ENCODE peak calls at places on chromosomes 2 and 18, in eight cellular contexts. W, F, I, J, O, T, L and V are unnamed samples.

GRCh38 chr2:119086327-119086726 is 72.2 kb downstream of the C1QL2 start:
- DNase-seq in I (no peak), W (no peak), F (no peak), L (no peak), J (no peak), O (no peak), T (no peak), V (no peak)

GRCh38 chr2:199457147-199458016 is at the start of gene SATB2:
- DNase-seq in O (no peak), T (peak; percentile 78), J (no peak), I (peak; percentile 41), L (peak; percentile 62), W (peak; percentile 62), F (peak; percentile 35), V (no peak)

GRCh38 chr2:71474116-71474743 is 20.9 kb downstream of the DYSF start:
- DNase-seq in F (no peak), J (no peak), W (no peak), T (no peak), O (no peak), I (no peak), L (no peak), V (no peak)

GRCh38 chr2:11320698-11321492 is 23.5 kb downstream of the ROCK2 start:
- DNase-seq in T (no peak), I (no peak), W (peak; percentile 48), F (no peak), O (no peak), J (no peak), L (no peak), V (no peak)

GRCh38 chr18:59876310-59876626 is 23.5 kb upstream of the PMAIP1 start:
- DNase-seq in I (no peak), J (no peak), W (no peak), L (no peak), O (no peak), F (no peak), T (no peak), V (no peak)

GRCh38 chr2:65580824-65581223 is 148.4 kb upstream of the SPRED2 start:
- DNase-seq in F (no peak), T (no peak), I (no peak), W (no peak), O (no peak), L (no peak), J (no peak), V (no peak)

GRCh38 chr2:156999657-157000056 is 257.8 kb upstream of the GALNT5 start:
- DNase-seq in F (no peak), W (no peak), J (no peak), O (no peak), I (no peak), T (no peak), L (no peak), V (no peak)

GRCh38 chr18:435940-436339 is 64.6 kb downstream of the COLEC12 start:
- DNase-seq in T (peak; percentile 43), O (no peak), F (no peak), W (no peak), L (no peak), J (no peak), I (no peak), V (no peak)

GRCh38 chr18:13126966-13127598 is 91.5 kb upstream of the LDLRAD4 start:
- DNase-seq in J (no peak), O (peak; percentile 52), I (no peak), T (no peak), W (no peak), L (no peak), F (no peak), V (no peak)

GRCh38 chr18:56068030-56068671 is 480.2 kb upstream of the TCF4 start:
- DNase-seq in W (no peak), L (no peak), J (no peak), T (peak; percentile 89), F (no peak), I (peak; percentile 43), O (no peak), V (no peak)

GRCh38 chr18:44537521-44537920 is 143.2 kb upstream of the SETBP1 start:
- DNase-seq in I (no peak), T (peak; percentile 20), J (no peak), F (no peak), O (no peak), W (no peak), L (no peak), V (no peak)

GRCh38 chr18:44393406-44393805 is 287.3 kb upstream of the SETBP1 start:
- DNase-seq in O (no peak), I (no peak), T (no peak), F (no peak), J (no peak), W (no peak), L (no peak), V (no peak)

GRCh38 chr2:19116918-19117317 is 241.5 kb downstream of the OSR1 start:
- DNase-seq in L (no peak), F (no peak), W (no peak), T (no peak), I (no peak), J (no peak), O (no peak), V (no peak)

DNA sequence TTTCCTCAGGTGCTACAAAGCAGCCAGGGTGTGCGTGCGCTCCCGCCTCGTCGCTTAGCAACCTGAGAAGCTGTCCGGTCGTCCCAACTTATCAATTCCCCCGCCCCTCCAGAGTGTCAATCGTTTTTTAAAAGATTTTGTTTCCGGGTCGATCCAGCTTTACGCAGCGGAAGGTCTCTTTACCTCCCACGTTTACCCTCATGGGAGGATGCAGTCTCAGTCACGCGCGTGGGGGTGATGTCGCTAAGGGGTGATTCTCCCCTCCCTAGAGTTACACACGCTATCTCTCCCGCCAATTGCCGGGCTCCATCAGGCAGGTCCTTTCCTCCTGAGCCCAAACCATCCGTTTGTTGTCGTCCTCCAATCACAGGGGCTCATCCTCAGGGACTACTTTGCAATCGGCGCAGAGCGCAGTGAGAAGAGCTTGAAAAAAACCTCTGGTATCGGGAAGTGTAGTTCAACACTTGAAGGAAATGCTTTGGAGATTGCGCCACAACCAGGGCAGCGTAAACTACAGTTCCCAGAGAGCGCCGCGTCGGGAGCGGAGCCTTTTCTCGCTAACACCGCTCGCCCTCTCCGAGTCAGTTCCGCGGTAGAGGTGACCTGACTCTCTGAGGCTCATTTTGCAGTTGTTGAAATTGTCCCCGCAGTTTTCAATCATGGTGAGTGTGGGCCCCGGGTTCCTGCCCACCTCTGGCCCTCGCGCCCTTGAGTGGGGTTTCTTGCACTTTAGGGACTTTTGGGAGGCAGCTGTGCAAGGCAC is at the start of the genes MDH1 and WDPCP:
- DNase-seq in F (peak; percentile 96), W (peak; percentile 88), J (peak; percentile 95), T (peak; percentile 100), O (peak; percentile 96), I (peak; percentile 93), L (peak; percentile 95), V (peak; percentile 97)
- TF ChIP-seq POLR2A in F (peak; percentile 75), W (peak; percentile 88), J (peak; percentile 36), T (peak; percentile 59), O (peak; percentile 62), I (peak; percentile 56), L (peak; percentile 89), V (no peak)

DNA sequence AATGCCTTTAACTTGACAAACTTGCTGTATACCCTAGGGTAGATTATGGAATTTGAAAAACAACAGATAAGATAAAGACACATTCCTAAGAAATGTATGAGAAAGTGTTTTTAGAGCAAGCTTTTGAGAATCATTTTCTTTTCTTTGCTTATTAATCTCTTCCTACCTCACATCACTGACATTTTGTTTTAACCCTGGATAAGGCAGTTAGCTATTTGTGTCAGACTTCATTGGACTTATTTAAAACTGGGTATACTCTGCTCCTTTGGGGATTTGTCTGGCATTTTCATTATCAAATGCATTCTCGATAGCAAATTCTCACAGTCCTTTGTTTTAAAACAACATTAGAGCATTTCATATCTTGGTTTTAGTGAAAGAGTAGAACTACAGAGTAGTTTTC is 17.2 kb downstream of the EML4 start:
- DNase-seq in L (no peak), O (no peak), T (no peak), F (no peak), I (no peak), W (no peak), J (no peak), V (no peak)
- H3K4me1 ChIP-seq in L (peaks cover 55% of the 10 kb centered on the region), O (no peaks in the 10 kb centered on the region), T (peaks cover 19% of the 10 kb centered on the region), F (peaks cover 41% of the 10 kb centered on the region), I (peaks cover 5% of the 10 kb centered on the region), W (peaks cover 6% of the 10 kb centered on the region), J (peaks cover 8% of the 10 kb centered on the region), V (peaks cover 8% of the 10 kb centered on the region)

GRCh38 chr2:108377815-108378630 is at the start of gene SULT1C4:
- DNase-seq in F (peak; percentile 75), W (peak; percentile 29), T (peak; percentile 66), L (peak; percentile 12), J (peak; percentile 71), O (peak; percentile 16), I (peak; percentile 83), V (peak; percentile 57)
- H3K27ac ChIP-seq in F (peak within 1 kb of the TSS; percentile 65), W (peak within 1 kb of the TSS; percentile 3), T (peak within 1 kb of the TSS; percentile 69), L (peak within 1 kb of the TSS; percentile 33), J (peak within 1 kb of the TSS; percentile 56), O (peak within 1 kb of the TSS; percentile 48), I (peak within 1 kb of the TSS; percentile 30), V (peak within 1 kb of the TSS; percentile 77)

DNA sequence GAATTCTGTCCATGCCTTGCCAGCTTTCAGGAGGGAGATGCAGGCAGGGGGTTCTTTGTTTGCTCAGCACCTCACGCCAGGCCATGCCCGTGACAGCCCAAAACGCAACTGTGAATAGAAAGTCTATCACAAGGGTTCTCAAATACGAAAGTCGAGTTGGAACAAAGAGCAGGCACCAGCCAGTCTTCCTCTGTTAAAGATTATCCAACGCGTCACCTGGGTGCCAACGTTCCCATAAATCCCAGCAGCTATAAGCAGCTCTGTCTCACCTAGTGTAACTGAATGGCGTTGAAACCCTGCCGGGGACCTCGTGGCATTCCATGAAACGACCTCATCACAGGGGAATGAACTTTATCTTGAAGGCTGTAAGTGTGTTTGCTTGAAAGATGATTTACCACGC is 84.8 kb upstream of the GATA6 start:
- DNase-seq in O (no peak), J (no peak), F (peak; percentile 68), T (no peak), L (peak; percentile 82), W (no peak), I (no peak), V (no peak)
- TF ChIP-seq POLR2A in O (no peak), J (no peak), F (no peak), T (no peak), L (peak; percentile 41), W (no peak), I (no peak), V (no peak)